ENCODE peak calls at places on chromosomes 1 and 21, in four cellular contexts. One of them, this sample, is unnamed.

GRCh38 chr1:25020173-25020840 is 90.2 kb upstream of the RUNX3 start:
- DNase-seq in epithelial cell of prostate: no peak
- DNase-seq in AG08396: no peak
- DNase-seq in CD8-positive, alpha-beta memory T cell: no peak
- DNase-seq in this sample: no peak

GRCh38 chr1:85569122-85569521 is 11.4 kb upstream of the CCN1 start:
- DNase-seq in CD8-positive, alpha-beta memory T cell: no peak
- DNase-seq in epithelial cell of prostate: no peak
- DNase-seq in AG08396: peak
- DNase-seq in this sample: no peak

GRCh38 chr1:65688848-65689247 is 103.8 kb upstream of the PDE4B start:
- DNase-seq in CD8-positive, alpha-beta memory T cell: no peak
- DNase-seq in AG08396: no peak
- DNase-seq in epithelial cell of prostate: no peak
- DNase-seq in this sample: no peak

GRCh38 chr1:26336477-26337205 is 17.3 kb downstream of the CRYBG2 start:
- DNase-seq in CD8-positive, alpha-beta memory T cell: peak
- DNase-seq in epithelial cell of prostate: no peak
- DNase-seq in AG08396: peak
- DNase-seq in this sample: peak

GRCh38 chr21:41387042-41387819 is 25.4 kb downstream of the MX2 start:
- DNase-seq in CD8-positive, alpha-beta memory T cell: no peak
- DNase-seq in epithelial cell of prostate: no peak
- DNase-seq in AG08396: no peak
- DNase-seq in this sample: no peak

GRCh38 chr1:229047161-229047840 is 223.6 kb upstream of the RAB4A start:
- DNase-seq in AG08396: no peak
- DNase-seq in epithelial cell of prostate: no peak
- DNase-seq in CD8-positive, alpha-beta memory T cell: no peak
- DNase-seq in this sample: no peak

GRCh38 chr1:5975133-5975880 is 16.9 kb downstream of the NPHP4 start:
- DNase-seq in CD8-positive, alpha-beta memory T cell: peak
- DNase-seq in AG08396: peak
- DNase-seq in epithelial cell of prostate: no peak
- DNase-seq in this sample: peak

GRCh38 chr21:46323227-46323709 is 402 bp downstream of the C21orf58 start:
- DNase-seq in AG08396: no peak
- DNase-seq in epithelial cell of prostate: no peak
- DNase-seq in CD8-positive, alpha-beta memory T cell: no peak
- DNase-seq in this sample: no peak

GRCh38 chr1:64139877-64140276 is 63.5 kb upstream of the UBE2U start:
- DNase-seq in CD8-positive, alpha-beta memory T cell: no peak
- DNase-seq in AG08396: no peak
- DNase-seq in epithelial cell of prostate: no peak
- DNase-seq in this sample: no peak

GRCh38 chr1:10986525-10986890 is 25.9 kb upstream of the TARDBP start:
- DNase-seq in CD8-positive, alpha-beta memory T cell: no peak
- DNase-seq in AG08396: no peak
- DNase-seq in epithelial cell of prostate: no peak
- DNase-seq in this sample: no peak

GRCh38 chr1:202144510-202145324 is at the start of gene ARL8A:
- DNase-seq in AG08396: peak
- DNase-seq in epithelial cell of prostate: no peak
- DNase-seq in CD8-positive, alpha-beta memory T cell: peak
- DNase-seq in this sample: peak

GRCh38 chr1:93171549-93172050 is 8.6 kb downstream of the TMED5 start:
- DNase-seq in CD8-positive, alpha-beta memory T cell: no peak
- DNase-seq in AG08396: no peak
- DNase-seq in epithelial cell of prostate: no peak
- DNase-seq in this sample: no peak

GRCh38 chr1:232806071-232806510 is 875 bp downstream of the MAP10 start:
- DNase-seq in epithelial cell of prostate: no peak
- DNase-seq in CD8-positive, alpha-beta memory T cell: no peak
- DNase-seq in AG08396: no peak
- DNase-seq in this sample: no peak

GRCh38 chr21:31961704-31962103 is 88.9 kb downstream of the HUNK start:
- DNase-seq in epithelial cell of prostate: no peak
- DNase-seq in CD8-positive, alpha-beta memory T cell: no peak
- DNase-seq in AG08396: no peak
- DNase-seq in this sample: no peak

GRCh38 chr1:196558424-196558823 is 49.8 kb downstream of the KCNT2 start:
- DNase-seq in epithelial cell of prostate: peak
- DNase-seq in AG08396: peak
- DNase-seq in CD8-positive, alpha-beta memory T cell: no peak
- DNase-seq in this sample: no peak

GRCh38 chr21:33117268-33117888 is 47.4 kb downstream of the OLIG1 start:
- DNase-seq in AG08396: no peak
- DNase-seq in epithelial cell of prostate: no peak
- DNase-seq in CD8-positive, alpha-beta memory T cell: no peak
- DNase-seq in this sample: no peak

GRCh38 chr21:45548711-45549491 is 6.7 kb upstream of the SLC19A1 start:
- DNase-seq in epithelial cell of prostate: no peak
- DNase-seq in AG08396: no peak
- DNase-seq in CD8-positive, alpha-beta memory T cell: no peak
- DNase-seq in this sample: no peak

GRCh38 chr1:30523055-30524020 is 200.0 kb downstream of the MATN1 start:
- DNase-seq in AG08396: peak
- DNase-seq in CD8-positive, alpha-beta memory T cell: no peak
- DNase-seq in epithelial cell of prostate: peak
- DNase-seq in this sample: no peak

GRCh38 chr1:51729824-51730284 is 113.0 kb downstream of the OSBPL9 start:
- DNase-seq in CD8-positive, alpha-beta memory T cell: no peak
- DNase-seq in AG08396: no peak
- DNase-seq in epithelial cell of prostate: no peak
- DNase-seq in this sample: no peak

GRCh38 chr1:178634445-178634844 is 90.6 kb upstream of the RALGPS2 start:
- DNase-seq in epithelial cell of prostate: no peak
- DNase-seq in AG08396: no peak
- DNase-seq in CD8-positive, alpha-beta memory T cell: no peak
- DNase-seq in this sample: no peak

GRCh38 chr1:32592953-32593352 is 53.7 kb downstream of the ZBTB8A start:
- DNase-seq in AG08396: peak
- DNase-seq in epithelial cell of prostate: no peak
- DNase-seq in CD8-positive, alpha-beta memory T cell: no peak
- DNase-seq in this sample: no peak

GRCh38 chr1:245978915-245979314 is 528.2 kb downstream of the SMYD3 start:
- DNase-seq in CD8-positive, alpha-beta memory T cell: no peak
- DNase-seq in epithelial cell of prostate: no peak
- DNase-seq in AG08396: no peak
- DNase-seq in this sample: no peak

GRCh38 chr21:42118901-42119300 is 47.8 kb downstream of the UMODL1 start:
- DNase-seq in CD8-positive, alpha-beta memory T cell: no peak
- DNase-seq in epithelial cell of prostate: no peak
- DNase-seq in AG08396: no peak
- DNase-seq in this sample: no peak

GRCh38 chr1:78052685-78053433 is 7.1 kb downstream of the GIPC2 start:
- DNase-seq in epithelial cell of prostate: no peak
- DNase-seq in CD8-positive, alpha-beta memory T cell: no peak
- DNase-seq in AG08396: no peak
- DNase-seq in this sample: no peak

GRCh38 chr1:35884934-35885333 is 1.9 kb downstream of the AGO1 start:
- DNase-seq in AG08396: no peak
- DNase-seq in CD8-positive, alpha-beta memory T cell: no peak
- DNase-seq in epithelial cell of prostate: no peak
- DNase-seq in this sample: no peak

GRCh38 chr1:112579801-112580510 is 39.0 kb downstream of the ST7L start:
- DNase-seq in epithelial cell of prostate: no peak
- DNase-seq in CD8-positive, alpha-beta memory T cell: no peak
- DNase-seq in AG08396: no peak
- DNase-seq in this sample: no peak

GRCh38 chr1:41672641-41673313 is 188.3 kb upstream of the EDN2 start:
- DNase-seq in AG08396: no peak
- DNase-seq in CD8-positive, alpha-beta memory T cell: no peak
- DNase-seq in epithelial cell of prostate: no peak
- DNase-seq in this sample: no peak